ENCODE peak calls at places on chromosomes 3 and 15, in eight cellular contexts. One of them, this sample, is unnamed.

GRCh38 chr3:184570035-184570434 is 8.4 kb downstream of the EPHB3 start:
- DNase-seq in NCI-H2081: no peak
- DNase-seq in K562: no peak
- DNase-seq in natural killer cell: no peak
- DNase-seq in activated CD4-positive, alpha-beta T cell treated with anti-CD3 and anti-CD28 coated beads for 4 hours: no peak
- DNase-seq in midbrain: no peak
- DNase-seq in EH: no peak
- DNase-seq in amygdala: no peak
- DNase-seq in this sample: no peak

GRCh38 chr15:36501063-36501678 is 78.3 kb upstream of the CDIN1 start:
- DNase-seq in midbrain: peak; percentile 81
- DNase-seq in activated CD4-positive, alpha-beta T cell treated with anti-CD3 and anti-CD28 coated beads for 4 hours: no peak
- DNase-seq in NCI-H2081: peak; percentile 95
- DNase-seq in K562: peak; percentile 72
- DNase-seq in EH: peak; percentile 76
- DNase-seq in amygdala: peak; percentile 13
- DNase-seq in natural killer cell: no peak
- DNase-seq in this sample: peak; percentile 13

GRCh38 chr3:83842511-83842910 is 1116.3 kb upstream of the CADM2 start:
- DNase-seq in activated CD4-positive, alpha-beta T cell treated with anti-CD3 and anti-CD28 coated beads for 4 hours: no peak
- DNase-seq in midbrain: no peak
- DNase-seq in EH: no peak
- DNase-seq in natural killer cell: no peak
- DNase-seq in amygdala: no peak
- DNase-seq in K562: no peak
- DNase-seq in NCI-H2081: no peak
- DNase-seq in this sample: no peak

GRCh38 chr15:51727141-51727897 is 10.1 kb downstream of the LYSMD2 start:
- DNase-seq in EH: peak; percentile 78
- DNase-seq in K562: peak; percentile 74
- DNase-seq in natural killer cell: no peak
- DNase-seq in NCI-H2081: no peak
- DNase-seq in activated CD4-positive, alpha-beta T cell treated with anti-CD3 and anti-CD28 coated beads for 4 hours: no peak
- DNase-seq in amygdala: no peak
- DNase-seq in midbrain: no peak
- DNase-seq in this sample: no peak

GRCh38 chr3:73868688-73869315 is 244.1 kb upstream of the PDZRN3 start:
- DNase-seq in midbrain: peak; percentile 53
- DNase-seq in activated CD4-positive, alpha-beta T cell treated with anti-CD3 and anti-CD28 coated beads for 4 hours: no peak
- DNase-seq in natural killer cell: no peak
- DNase-seq in NCI-H2081: peak; percentile 67
- DNase-seq in amygdala: no peak
- DNase-seq in K562: peak; percentile 4
- DNase-seq in EH: peak; percentile 52
- DNase-seq in this sample: no peak

GRCh38 chr15:101011582-101011981 is 92.4 kb downstream of the LRRK1 start:
- DNase-seq in amygdala: no peak
- DNase-seq in NCI-H2081: no peak
- DNase-seq in midbrain: no peak
- DNase-seq in activated CD4-positive, alpha-beta T cell treated with anti-CD3 and anti-CD28 coated beads for 4 hours: no peak
- DNase-seq in natural killer cell: no peak
- DNase-seq in K562: no peak
- DNase-seq in EH: peak; percentile 42
- DNase-seq in this sample: no peak

GRCh38 chr3:23455084-23455483 is 252.0 kb downstream of the UBE2E2 start:
- DNase-seq in activated CD4-positive, alpha-beta T cell treated with anti-CD3 and anti-CD28 coated beads for 4 hours: no peak
- DNase-seq in amygdala: no peak
- DNase-seq in natural killer cell: no peak
- DNase-seq in midbrain: no peak
- DNase-seq in K562: no peak
- DNase-seq in NCI-H2081: no peak
- DNase-seq in EH: peak; percentile 87
- DNase-seq in this sample: no peak

GRCh38 chr3:187243933-187244564 is 46.8 kb downstream of the RTP1 start:
- DNase-seq in amygdala: no peak
- DNase-seq in natural killer cell: no peak
- DNase-seq in K562: no peak
- DNase-seq in EH: no peak
- DNase-seq in NCI-H2081: no peak
- DNase-seq in activated CD4-positive, alpha-beta T cell treated with anti-CD3 and anti-CD28 coated beads for 4 hours: no peak
- DNase-seq in midbrain: no peak
- DNase-seq in this sample: no peak

GRCh38 chr3:174973465-174973864 is 114.3 kb downstream of the NAALADL2 start:
- DNase-seq in natural killer cell: no peak
- DNase-seq in NCI-H2081: no peak
- DNase-seq in EH: no peak
- DNase-seq in midbrain: no peak
- DNase-seq in K562: no peak
- DNase-seq in activated CD4-positive, alpha-beta T cell treated with anti-CD3 and anti-CD28 coated beads for 4 hours: no peak
- DNase-seq in amygdala: no peak
- DNase-seq in this sample: no peak

GRCh38 chr3:107657971-107658370 is 135.2 kb downstream of the BBX start:
- DNase-seq in natural killer cell: no peak
- DNase-seq in amygdala: no peak
- DNase-seq in NCI-H2081: no peak
- DNase-seq in midbrain: no peak
- DNase-seq in EH: peak; percentile 48
- DNase-seq in K562: no peak
- DNase-seq in activated CD4-positive, alpha-beta T cell treated with anti-CD3 and anti-CD28 coated beads for 4 hours: no peak
- DNase-seq in this sample: no peak

GRCh38 chr15:75229191-75230015 is 27.7 kb downstream of the C15orf39 start:
- DNase-seq in activated CD4-positive, alpha-beta T cell treated with anti-CD3 and anti-CD28 coated beads for 4 hours: no peak
- DNase-seq in amygdala: no peak
- DNase-seq in K562: no peak
- DNase-seq in natural killer cell: no peak
- DNase-seq in midbrain: no peak
- DNase-seq in EH: peak; percentile 50
- DNase-seq in NCI-H2081: no peak
- DNase-seq in this sample: no peak

GRCh38 chr3:124797426-124797945 is 67.2 kb downstream of the UMPS start:
- DNase-seq in EH: no peak
- DNase-seq in K562: no peak
- DNase-seq in natural killer cell: no peak
- DNase-seq in activated CD4-positive, alpha-beta T cell treated with anti-CD3 and anti-CD28 coated beads for 4 hours: no peak
- DNase-seq in amygdala: no peak
- DNase-seq in midbrain: no peak
- DNase-seq in NCI-H2081: no peak
- DNase-seq in this sample: no peak

GRCh38 chr3:13569641-13570390 is 20.9 kb downstream of the FBLN2 start:
- DNase-seq in natural killer cell: no peak
- DNase-seq in EH: peak; percentile 41
- DNase-seq in NCI-H2081: no peak
- DNase-seq in K562: no peak
- DNase-seq in amygdala: no peak
- DNase-seq in activated CD4-positive, alpha-beta T cell treated with anti-CD3 and anti-CD28 coated beads for 4 hours: no peak
- DNase-seq in midbrain: no peak
- DNase-seq in this sample: no peak

GRCh38 chr3:23240386-23240785 is 37.3 kb downstream of the UBE2E2 start:
- DNase-seq in NCI-H2081: peak; percentile 9
- DNase-seq in amygdala: no peak
- DNase-seq in EH: no peak
- DNase-seq in activated CD4-positive, alpha-beta T cell treated with anti-CD3 and anti-CD28 coated beads for 4 hours: no peak
- DNase-seq in K562: no peak
- DNase-seq in midbrain: no peak
- DNase-seq in natural killer cell: no peak
- DNase-seq in this sample: no peak

GRCh38 chr3:179460260-179460659 is 9.0 kb upstream of the GNB4 start:
- DNase-seq in midbrain: no peak
- DNase-seq in natural killer cell: no peak
- DNase-seq in activated CD4-positive, alpha-beta T cell treated with anti-CD3 and anti-CD28 coated beads for 4 hours: no peak
- DNase-seq in NCI-H2081: no peak
- DNase-seq in amygdala: no peak
- DNase-seq in EH: no peak
- DNase-seq in K562: no peak
- DNase-seq in this sample: no peak

GRCh38 chr15:39156166-39156565 is 424.7 kb upstream of the THBS1 start:
- DNase-seq in natural killer cell: no peak
- DNase-seq in EH: no peak
- DNase-seq in midbrain: no peak
- DNase-seq in K562: no peak
- DNase-seq in activated CD4-positive, alpha-beta T cell treated with anti-CD3 and anti-CD28 coated beads for 4 hours: no peak
- DNase-seq in NCI-H2081: no peak
- DNase-seq in amygdala: no peak
- DNase-seq in this sample: no peak

GRCh38 chr15:86089422-86089821 is 9.8 kb downstream of the AGBL1 start:
- DNase-seq in NCI-H2081: no peak
- DNase-seq in natural killer cell: no peak
- DNase-seq in K562: no peak
- DNase-seq in amygdala: no peak
- DNase-seq in EH: no peak
- DNase-seq in activated CD4-positive, alpha-beta T cell treated with anti-CD3 and anti-CD28 coated beads for 4 hours: no peak
- DNase-seq in midbrain: no peak
- DNase-seq in this sample: no peak

GRCh38 chr15:85929786-85930185 is 135.1 kb upstream of the KLHL25 start:
- DNase-seq in NCI-H2081: no peak
- DNase-seq in midbrain: no peak
- DNase-seq in activated CD4-positive, alpha-beta T cell treated with anti-CD3 and anti-CD28 coated beads for 4 hours: no peak
- DNase-seq in natural killer cell: no peak
- DNase-seq in K562: no peak
- DNase-seq in amygdala: no peak
- DNase-seq in EH: no peak
- DNase-seq in this sample: no peak

GRCh38 chr3:14397531-14397930 is 4.9 kb upstream of the SLC6A6 start:
- DNase-seq in amygdala: no peak
- DNase-seq in K562: no peak
- DNase-seq in NCI-H2081: no peak
- DNase-seq in natural killer cell: no peak
- DNase-seq in midbrain: no peak
- DNase-seq in activated CD4-positive, alpha-beta T cell treated with anti-CD3 and anti-CD28 coated beads for 4 hours: no peak
- DNase-seq in EH: no peak
- DNase-seq in this sample: no peak

GRCh38 chr3:56629451-56629850 is 53.6 kb downstream of the TASOR start:
- DNase-seq in activated CD4-positive, alpha-beta T cell treated with anti-CD3 and anti-CD28 coated beads for 4 hours: no peak
- DNase-seq in K562: no peak
- DNase-seq in NCI-H2081: no peak
- DNase-seq in natural killer cell: no peak
- DNase-seq in EH: no peak
- DNase-seq in midbrain: no peak
- DNase-seq in amygdala: no peak
- DNase-seq in this sample: no peak

GRCh38 chr3:88963003-88963402 is 144.4 kb upstream of the EPHA3 start:
- DNase-seq in activated CD4-positive, alpha-beta T cell treated with anti-CD3 and anti-CD28 coated beads for 4 hours: no peak
- DNase-seq in K562: no peak
- DNase-seq in natural killer cell: no peak
- DNase-seq in midbrain: no peak
- DNase-seq in EH: no peak
- DNase-seq in NCI-H2081: no peak
- DNase-seq in amygdala: no peak
- DNase-seq in this sample: no peak

GRCh38 chr15:29613951-29614382 is 208.3 kb downstream of the TJP1 start:
- DNase-seq in activated CD4-positive, alpha-beta T cell treated with anti-CD3 and anti-CD28 coated beads for 4 hours: no peak
- DNase-seq in natural killer cell: no peak
- DNase-seq in EH: no peak
- DNase-seq in NCI-H2081: peak; percentile 56
- DNase-seq in K562: peak; percentile 67
- DNase-seq in amygdala: no peak
- DNase-seq in midbrain: no peak
- DNase-seq in this sample: no peak

GRCh38 chr15:55703873-55704285 is 39.1 kb downstream of the PRTG start:
- DNase-seq in activated CD4-positive, alpha-beta T cell treated with anti-CD3 and anti-CD28 coated beads for 4 hours: no peak
- DNase-seq in K562: no peak
- DNase-seq in amygdala: no peak
- DNase-seq in NCI-H2081: no peak
- DNase-seq in natural killer cell: no peak
- DNase-seq in EH: peak; percentile 63
- DNase-seq in midbrain: no peak
- DNase-seq in this sample: no peak

GRCh38 chr3:133821767-133822638 is 16.4 kb downstream of the SRPRB start:
- DNase-seq in amygdala: no peak
- DNase-seq in NCI-H2081: peak; percentile 21
- DNase-seq in EH: peak; percentile 74
- DNase-seq in activated CD4-positive, alpha-beta T cell treated with anti-CD3 and anti-CD28 coated beads for 4 hours: no peak
- DNase-seq in K562: peak; percentile 59
- DNase-seq in midbrain: peak; percentile 13
- DNase-seq in natural killer cell: no peak
- DNase-seq in this sample: peak; percentile 63

GRCh38 chr3:113594066-113594465 is 61.7 kb downstream of the SIDT1 start:
- DNase-seq in EH: no peak
- DNase-seq in activated CD4-positive, alpha-beta T cell treated with anti-CD3 and anti-CD28 coated beads for 4 hours: no peak
- DNase-seq in K562: no peak
- DNase-seq in amygdala: no peak
- DNase-seq in natural killer cell: no peak
- DNase-seq in midbrain: no peak
- DNase-seq in NCI-H2081: peak; percentile 31
- DNase-seq in this sample: no peak

GRCh38 chr3:25508901-25509300 is 80.8 kb downstream of the RARB start:
- DNase-seq in amygdala: no peak
- DNase-seq in natural killer cell: no peak
- DNase-seq in NCI-H2081: no peak
- DNase-seq in midbrain: no peak
- DNase-seq in activated CD4-positive, alpha-beta T cell treated with anti-CD3 and anti-CD28 coated beads for 4 hours: no peak
- DNase-seq in K562: no peak
- DNase-seq in EH: peak; percentile 91
- DNase-seq in this sample: no peak

GRCh38 chr15:67746450-67746849 is 78.9 kb upstream of the SKOR1 start:
- DNase-seq in K562: no peak
- DNase-seq in NCI-H2081: no peak
- DNase-seq in EH: no peak
- DNase-seq in amygdala: no peak
- DNase-seq in natural killer cell: no peak
- DNase-seq in midbrain: no peak
- DNase-seq in activated CD4-positive, alpha-beta T cell treated with anti-CD3 and anti-CD28 coated beads for 4 hours: no peak
- DNase-seq in this sample: no peak

GRCh38 chr15:40069178-40070165 is 30.5 kb upstream of the SRP14 start:
- DNase-seq in activated CD4-positive, alpha-beta T cell treated with anti-CD3 and anti-CD28 coated beads for 4 hours: no peak
- DNase-seq in NCI-H2081: peak; percentile 99
- DNase-seq in natural killer cell: no peak
- DNase-seq in K562: no peak
- DNase-seq in amygdala: peak; percentile 97
- DNase-seq in midbrain: peak; percentile 95
- DNase-seq in EH: peak; percentile 70
- DNase-seq in this sample: peak; percentile 82

GRCh38 chr15:70153948-70154439 is 56.3 kb upstream of the TLE3 start:
- DNase-seq in natural killer cell: no peak
- DNase-seq in activated CD4-positive, alpha-beta T cell treated with anti-CD3 and anti-CD28 coated beads for 4 hours: no peak
- DNase-seq in K562: no peak
- DNase-seq in EH: no peak
- DNase-seq in midbrain: no peak
- DNase-seq in NCI-H2081: no peak
- DNase-seq in amygdala: no peak
- DNase-seq in this sample: no peak

GRCh38 chr3:123778991-123779622 is 105.0 kb downstream of the MYLK start:
- DNase-seq in natural killer cell: no peak
- DNase-seq in K562: no peak
- DNase-seq in amygdala: no peak
- DNase-seq in activated CD4-positive, alpha-beta T cell treated with anti-CD3 and anti-CD28 coated beads for 4 hours: no peak
- DNase-seq in midbrain: peak; percentile 62
- DNase-seq in NCI-H2081: no peak
- DNase-seq in EH: no peak
- DNase-seq in this sample: no peak

GRCh38 chr3:10344147-10344943 is 23.4 kb upstream of the SEC13 start:
- DNase-seq in K562: peak; percentile 72
- DNase-seq in midbrain: peak; percentile 19
- DNase-seq in activated CD4-positive, alpha-beta T cell treated with anti-CD3 and anti-CD28 coated beads for 4 hours: peak; percentile 62
- DNase-seq in NCI-H2081: peak; percentile 44
- DNase-seq in EH: peak; percentile 55
- DNase-seq in natural killer cell: peak; percentile 47
- DNase-seq in amygdala: no peak
- DNase-seq in this sample: peak; percentile 58

GRCh38 chr3:193805448-193805847 is 212.4 kb downstream of the OPA1 start:
- DNase-seq in EH: peak; percentile 47
- DNase-seq in amygdala: no peak
- DNase-seq in K562: peak; percentile 64
- DNase-seq in activated CD4-positive, alpha-beta T cell treated with anti-CD3 and anti-CD28 coated beads for 4 hours: no peak
- DNase-seq in NCI-H2081: peak; percentile 97
- DNase-seq in natural killer cell: no peak
- DNase-seq in midbrain: no peak
- DNase-seq in this sample: peak; percentile 31

GRCh38 chr3:27623085-27623753 is 98.9 kb downstream of the EOMES start:
- DNase-seq in NCI-H2081: peak; percentile 27
- DNase-seq in amygdala: no peak
- DNase-seq in natural killer cell: no peak
- DNase-seq in K562: no peak
- DNase-seq in midbrain: no peak
- DNase-seq in EH: peak; percentile 81
- DNase-seq in activated CD4-positive, alpha-beta T cell treated with anti-CD3 and anti-CD28 coated beads for 4 hours: no peak
- DNase-seq in this sample: peak; percentile 55

GRCh38 chr3:141797167-141797773 is 34.1 kb downstream of the GRK7 start:
- DNase-seq in EH: peak; percentile 26
- DNase-seq in amygdala: no peak
- DNase-seq in NCI-H2081: no peak
- DNase-seq in K562: no peak
- DNase-seq in activated CD4-positive, alpha-beta T cell treated with anti-CD3 and anti-CD28 coated beads for 4 hours: peak; percentile 18
- DNase-seq in natural killer cell: peak; percentile 45
- DNase-seq in midbrain: peak; percentile 44
- DNase-seq in this sample: peak; percentile 8